ENCODE peak calls at places on chromosomes 11 and 22, in five cellular contexts. One of them, this sample, is unnamed.

GRCh38 chr22:27046126-27046525 is 388.7 kb downstream of the MIAT start:
- DNase-seq in HepG2: no peak
- DNase-seq in HCT116: no peak
- DNase-seq in GM12878: no peak
- DNase-seq in H1: no peak
- DNase-seq in this sample: no peak

GRCh38 chr11:127308291-127308690 is 307.7 kb upstream of the KIRREL3 start:
- DNase-seq in GM12878: no peak
- DNase-seq in HCT116: no peak
- DNase-seq in HepG2: no peak
- DNase-seq in H1: no peak
- DNase-seq in this sample: no peak

GRCh38 chr22:46073683-46074504 is 76.4 kb upstream of the PPARA start:
- DNase-seq in HepG2: no peak
- DNase-seq in GM12878: no peak
- DNase-seq in H1: no peak
- DNase-seq in HCT116: no peak
- DNase-seq in this sample: no peak

GRCh38 chr11:95067042-95067827 is 516 bp downstream of the SRSF8 start:
- DNase-seq in HCT116: no peak
- DNase-seq in GM12878: no peak
- DNase-seq in HepG2: peak
- DNase-seq in H1: no peak
- DNase-seq in this sample: peak

GRCh38 chr11:104001474-104001873 is 35.0 kb upstream of the DDI1 start:
- DNase-seq in HCT116: no peak
- DNase-seq in H1: no peak
- DNase-seq in GM12878: no peak
- DNase-seq in HepG2: no peak
- DNase-seq in this sample: no peak

GRCh38 chr22:30305906-30306628 is 16.8 kb upstream of the CASTOR1 start:
- DNase-seq in HCT116: no peak
- DNase-seq in GM12878: no peak
- DNase-seq in H1: no peak
- DNase-seq in HepG2: no peak
- DNase-seq in this sample: no peak

GRCh38 chr11:114586797-114587196 is 8.8 kb downstream of the NXPE4 start:
- DNase-seq in GM12878: no peak
- DNase-seq in H1: no peak
- DNase-seq in HepG2: no peak
- DNase-seq in HCT116: no peak
- DNase-seq in this sample: peak

GRCh38 chr22:50731811-50732624 is 6.0 kb upstream of the ACR start:
- DNase-seq in HepG2: peak
- DNase-seq in H1: no peak
- DNase-seq in GM12878: no peak
- DNase-seq in HCT116: peak
- DNase-seq in this sample: peak

GRCh38 chr22:31611065-31611760 is 50.8 kb downstream of the PISD start:
- DNase-seq in HCT116: no peak
- DNase-seq in GM12878: no peak
- DNase-seq in HepG2: no peak
- DNase-seq in H1: no peak
- DNase-seq in this sample: no peak

GRCh38 chr22:38737302-38738060 is 18.3 kb downstream of the SUN2 start:
- DNase-seq in GM12878: no peak
- DNase-seq in H1: no peak
- DNase-seq in HCT116: no peak
- DNase-seq in HepG2: no peak
- DNase-seq in this sample: no peak

GRCh38 chr22:45398214-45398613 is 15.2 kb downstream of the SMC1B start:
- DNase-seq in HCT116: no peak
- DNase-seq in H1: no peak
- DNase-seq in GM12878: no peak
- DNase-seq in HepG2: no peak
- DNase-seq in this sample: no peak

GRCh38 chr11:90364527-90364926 is 141.7 kb upstream of the CHORDC1 start:
- DNase-seq in HepG2: no peak
- DNase-seq in HCT116: no peak
- DNase-seq in GM12878: no peak
- DNase-seq in H1: no peak
- DNase-seq in this sample: no peak

GRCh38 chr11:119537641-119538253 is 114.8 kb upstream of the THY1 start:
- DNase-seq in GM12878: no peak
- DNase-seq in HCT116: no peak
- DNase-seq in H1: no peak
- DNase-seq in HepG2: no peak
- DNase-seq in this sample: no peak

GRCh38 chr11:7555067-7555699 is 41.4 kb downstream of the PPFIBP2 start:
- DNase-seq in HepG2: no peak
- DNase-seq in GM12878: no peak
- DNase-seq in H1: no peak
- DNase-seq in HCT116: no peak
- DNase-seq in this sample: no peak

GRCh38 chr11:31974737-31975136 is 116.1 kb upstream of the RCN1 start:
- DNase-seq in HepG2: no peak
- DNase-seq in GM12878: no peak
- DNase-seq in H1: no peak
- DNase-seq in HCT116: peak
- DNase-seq in this sample: no peak

GRCh38 chr11:104005234-104005855 is 31.1 kb upstream of the DDI1 start:
- DNase-seq in HepG2: no peak
- DNase-seq in H1: no peak
- DNase-seq in GM12878: no peak
- DNase-seq in HCT116: no peak
- DNase-seq in this sample: no peak

GRCh38 chr11:96152623-96153022 is 190.4 kb downstream of the MAML2 start:
- DNase-seq in HCT116: no peak
- DNase-seq in H1: no peak
- DNase-seq in HepG2: no peak
- DNase-seq in GM12878: no peak
- DNase-seq in this sample: no peak

GRCh38 chr11:37306563-37306962 is 708.5 kb upstream of the RAG2 start:
- DNase-seq in HCT116: no peak
- DNase-seq in HepG2: no peak
- DNase-seq in GM12878: no peak
- DNase-seq in H1: no peak
- DNase-seq in this sample: no peak

GRCh38 chr22:17969732-17970131 is 54.6 kb downstream of the MICAL3 start:
- DNase-seq in H1: no peak
- DNase-seq in HepG2: no peak
- DNase-seq in HCT116: no peak
- DNase-seq in GM12878: no peak
- DNase-seq in this sample: no peak

GRCh38 chr11:44421090-44421675 is 111.2 kb upstream of the ALX4 start:
- DNase-seq in HepG2: no peak
- DNase-seq in H1: no peak
- DNase-seq in HCT116: no peak
- DNase-seq in GM12878: no peak
- DNase-seq in this sample: no peak

GRCh38 chr22:43862882-43863202 is 529 bp upstream of the SULT4A1 start:
- DNase-seq in HCT116: no peak
- DNase-seq in H1: no peak
- DNase-seq in GM12878: no peak
- DNase-seq in HepG2: no peak
- DNase-seq in this sample: no peak

GRCh38 chr22:43860831-43861230 is 1.5 kb downstream of the SULT4A1 start:
- DNase-seq in HepG2: no peak
- DNase-seq in HCT116: no peak
- DNase-seq in H1: no peak
- DNase-seq in GM12878: no peak
- DNase-seq in this sample: no peak

GRCh38 chr22:43861529-43861928 is 784 bp downstream of the SULT4A1 start:
- DNase-seq in HepG2: no peak
- DNase-seq in GM12878: no peak
- DNase-seq in H1: no peak
- DNase-seq in HCT116: no peak
- DNase-seq in this sample: no peak

GRCh38 chr22:43860126-43860525 is 2.2 kb downstream of the SULT4A1 start:
- DNase-seq in HCT116: no peak
- DNase-seq in H1: no peak
- DNase-seq in HepG2: no peak
- DNase-seq in GM12878: no peak
- DNase-seq in this sample: no peak

GRCh38 chr22:43862074-43862881 is at the start of gene SULT4A1:
- DNase-seq in HepG2: no peak
- DNase-seq in HCT116: peak
- DNase-seq in GM12878: no peak
- DNase-seq in H1: no peak
- DNase-seq in this sample: peak
- TF ChIP-seq SRF in HepG2: no peak
- TF ChIP-seq SRF in HCT116: no peak
- TF ChIP-seq SRF in GM12878: no peak
- TF ChIP-seq SRF in H1: no peak
- TF ChIP-seq SRF in this sample: no peak

GRCh38 chr11:67117176-67117575 is 1.9 kb upstream of the KDM2A start:
- DNase-seq in HCT116: no peak
- DNase-seq in H1: no peak
- DNase-seq in HepG2: no peak
- DNase-seq in GM12878: no peak
- DNase-seq in this sample: no peak

GRCh38 chr11:67117667-67118058 is 1.4 kb upstream of the KDM2A start:
- DNase-seq in HepG2: no peak
- DNase-seq in HCT116: no peak
- DNase-seq in H1: no peak
- DNase-seq in GM12878: no peak
- DNase-seq in this sample: no peak

GRCh38 chr11:67113231-67113721 is 5.8 kb upstream of the KDM2A start:
- DNase-seq in HepG2: no peak
- DNase-seq in HCT116: no peak
- DNase-seq in H1: no peak
- DNase-seq in GM12878: peak
- DNase-seq in this sample: no peak

GRCh38 chr11:67111261-67111660 is 7.8 kb upstream of the KDM2A start:
- DNase-seq in HCT116: no peak
- DNase-seq in H1: no peak
- DNase-seq in HepG2: no peak
- DNase-seq in GM12878: no peak
- DNase-seq in this sample: no peak

DNA sequence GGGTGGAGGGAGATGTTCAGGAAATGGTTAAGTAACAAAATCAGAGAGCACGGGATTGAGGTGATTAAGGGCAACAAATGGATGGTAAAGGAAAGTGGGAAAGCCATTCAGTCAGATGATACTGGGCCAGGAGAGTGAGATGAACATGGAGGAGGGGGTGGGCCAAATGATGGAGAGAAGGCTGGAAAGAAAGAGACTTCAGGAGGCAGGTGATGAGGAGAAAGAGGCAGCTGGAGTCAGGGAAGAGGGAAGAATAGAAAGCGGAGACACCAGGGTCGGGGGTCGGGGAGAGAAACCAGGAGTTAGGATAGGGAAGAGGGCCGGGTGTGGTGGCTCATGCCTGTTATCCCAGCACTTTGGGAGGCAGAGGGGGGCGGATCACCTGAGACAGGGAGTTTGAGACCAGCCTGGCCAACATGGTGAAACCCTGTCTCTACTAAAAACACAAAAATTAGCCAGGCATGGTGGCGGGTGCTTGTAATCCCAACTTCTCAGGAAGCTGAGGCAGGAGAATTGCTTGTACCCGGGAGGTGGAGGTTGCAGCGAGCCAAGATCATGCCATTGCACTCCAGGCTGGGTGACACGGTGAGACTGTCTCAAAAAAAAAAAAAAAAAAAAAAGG is 4.7 kb upstream of the KDM2A start:
- DNase-seq in HCT116: no peak
- DNase-seq in HepG2: no peak
- DNase-seq in GM12878: no peak
- DNase-seq in H1: no peak
- DNase-seq in this sample: no peak
- TF ChIP-seq SRF in HCT116: no peak
- TF ChIP-seq SRF in HepG2: no peak
- TF ChIP-seq SRF in GM12878: no peak
- TF ChIP-seq SRF in H1: no peak
- TF ChIP-seq SRF in this sample: no peak

GRCh38 chr11:2142762-2143202 is 3.6 kb upstream of the IGF2 start:
- DNase-seq in HCT116: no peak
- DNase-seq in GM12878: peak
- DNase-seq in HepG2: no peak
- DNase-seq in H1: no peak
- DNase-seq in this sample: no peak

GRCh38 chr11:2142300-2142759 is 3.1 kb upstream of the IGF2 start:
- DNase-seq in HCT116: no peak
- DNase-seq in HepG2: no peak
- DNase-seq in GM12878: no peak
- DNase-seq in H1: no peak
- DNase-seq in this sample: no peak

GRCh38 chr11:2144549-2145220 is 5.5 kb upstream of the IGF2 start:
- DNase-seq in HCT116: no peak
- DNase-seq in H1: no peak
- DNase-seq in HepG2: no peak
- DNase-seq in GM12878: no peak
- DNase-seq in this sample: no peak

GRCh38 chr11:2146051-2146450 is 6.9 kb upstream of the IGF2 start:
- DNase-seq in H1: no peak
- DNase-seq in HCT116: no peak
- DNase-seq in HepG2: no peak
- DNase-seq in GM12878: no peak
- DNase-seq in this sample: no peak

DNA sequence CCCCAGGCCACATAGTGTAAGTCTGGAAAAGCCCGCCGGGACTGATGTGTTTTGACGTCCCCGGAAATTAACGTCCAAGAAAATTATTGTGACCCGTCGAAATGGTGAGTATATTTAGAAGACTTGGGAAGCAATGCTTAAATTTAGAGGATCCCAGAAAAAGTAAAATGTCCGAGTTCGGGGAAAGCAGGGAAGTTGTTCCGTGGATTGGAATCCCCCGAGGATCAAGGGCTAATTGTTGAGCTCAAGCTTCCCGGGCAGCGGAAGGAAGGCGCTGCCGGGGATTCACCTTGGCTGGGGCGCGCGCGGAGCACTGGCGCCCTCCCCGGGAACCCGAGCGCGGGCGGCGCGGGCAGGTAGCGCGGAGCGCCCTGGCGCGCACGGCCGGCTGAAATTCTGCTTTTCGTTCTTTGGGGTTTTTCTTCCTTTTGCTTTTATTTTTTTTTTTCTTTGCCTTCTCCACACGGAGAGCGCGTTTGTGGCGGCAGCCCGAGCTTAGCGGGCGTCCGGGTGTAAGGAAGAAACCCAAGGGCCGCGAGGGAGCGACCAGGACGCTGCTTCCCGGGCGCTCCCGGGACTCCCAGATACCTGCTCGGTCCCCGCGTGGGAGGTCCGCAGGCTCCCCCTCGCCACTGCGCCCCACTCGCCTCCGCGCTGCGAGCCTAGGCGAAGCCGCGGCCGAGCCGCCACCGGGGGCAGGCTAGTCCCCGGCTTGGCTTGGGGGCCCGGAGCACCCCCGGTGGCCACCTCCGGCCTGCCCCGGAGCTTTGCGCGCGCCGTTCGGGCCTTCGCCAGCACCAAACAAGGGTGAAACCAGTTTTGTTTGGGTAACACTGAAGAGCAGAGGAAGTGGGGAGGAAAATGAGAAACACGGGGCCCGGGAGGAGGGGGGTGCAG is 4.7 kb upstream of the IGF2 start:
- DNase-seq in HepG2: no peak
- DNase-seq in HCT116: no peak
- DNase-seq in H1: no peak
- DNase-seq in GM12878: no peak
- DNase-seq in this sample: peak
- TF ChIP-seq SRF in HepG2: no peak
- TF ChIP-seq SRF in HCT116: no peak
- TF ChIP-seq SRF in H1: no peak
- TF ChIP-seq SRF in GM12878: no peak
- TF ChIP-seq SRF in this sample: no peak

GRCh38 chr11:20243974-20244373 is 83.7 kb upstream of the DBX1 start:
- DNase-seq in H1: no peak
- DNase-seq in GM12878: no peak
- DNase-seq in HepG2: no peak
- DNase-seq in HCT116: no peak
- DNase-seq in this sample: no peak
- TF ChIP-seq SRF in H1: no peak
- TF ChIP-seq SRF in GM12878: no peak
- TF ChIP-seq SRF in HepG2: no peak
- TF ChIP-seq SRF in HCT116: no peak
- TF ChIP-seq SRF in this sample: no peak